ENCODE peak calls at places on chromosomes 2 and 18, in four cellular contexts. C is heart left ventricle, M is right lobe of liver, P is spleen. Z is an unnamed sample.

GRCh38 chr2:174076040-174076439 is 110.9 kb upstream of the SP3 start:
- DNase-seq in C (no peak), M (no peak), P (no peak), Z (no peak)

GRCh38 chr2:181231886-181232644 is 225.1 kb upstream of the ITGA4 start:
- DNase-seq in C (no peak), M (no peak), P (no peak), Z (no peak)

GRCh38 chr2:171807831-171808393 is 86.1 kb downstream of the SLC25A12 start:
- DNase-seq in C (no peak), M (no peak), P (no peak), Z (no peak)

GRCh38 chr2:37664190-37664751 is 7.2 kb downstream of the CDC42EP3 start:
- DNase-seq in C (no peak), M (no peak), P (no peak), Z (no peak)

GRCh38 chr18:2108581-2108980 is 462.7 kb downstream of the METTL4 start:
- DNase-seq in C (no peak), M (no peak), P (no peak), Z (no peak)

GRCh38 chr2:165952600-165953210 is 871 bp downstream of the TTC21B start:
- DNase-seq in C (no peak), M (no peak), P (no peak), Z (no peak)

GRCh38 chr18:31596081-31596872 is 4.6 kb downstream of the TTR start:
- DNase-seq in C (no peak), M (no peak), P (no peak), Z (no peak)

GRCh38 chr2:195482050-195482449 is 175.0 kb upstream of the SLC39A10 start:
- DNase-seq in C (no peak), M (no peak), P (no peak), Z (no peak)

GRCh38 chr2:181231151-181231550 is 226.0 kb upstream of the ITGA4 start:
- DNase-seq in C (no peak), M (no peak), P (no peak), Z (peak)

DNA sequence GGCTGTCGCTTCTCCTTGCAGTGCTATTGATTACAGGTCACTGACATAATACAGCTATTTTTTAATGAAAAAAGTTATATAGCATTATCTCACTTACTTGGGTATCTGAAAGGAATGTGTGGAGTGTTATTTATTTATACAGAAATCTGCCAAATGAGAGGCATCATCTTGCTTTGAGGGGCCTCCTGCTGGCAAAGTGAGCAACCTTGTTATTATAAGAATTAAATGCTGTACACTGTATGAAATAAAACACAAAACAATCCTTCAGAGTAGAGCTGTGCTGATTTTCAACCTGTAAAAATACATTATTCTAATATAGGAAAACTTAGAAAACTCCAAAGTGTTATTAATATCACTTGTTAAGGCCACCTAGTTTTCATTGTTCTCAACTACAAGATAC is 20.9 kb downstream of the ERBB4 start:
- DNase-seq in C (no peak), M (no peak), P (no peak), Z (no peak)
- TF ChIP-seq CTCF in C (no peak), M (no peak), P (no peak), Z (no peak)

GRCh38 chr18:28013064-28013463 is 163.9 kb downstream of the CDH2 start:
- DNase-seq in C (no peak), M (no peak), P (no peak), Z (no peak)
- TF ChIP-seq CTCF in C (no peak), M (peak), P (no peak), Z (peak)

GRCh38 chr2:47520825-47521665 is 118.1 kb downstream of the MSH2 start:
- DNase-seq in C (peak), M (peak), P (peak), Z (peak)
- TF ChIP-seq CTCF in C (no peak), M (peak), P (no peak), Z (no peak)

GRCh38 chr2:27262379-27263286 is at the start of gene SLC30A3:
- DNase-seq in C (peak), M (peak), P (peak), Z (peak)
- TF ChIP-seq CTCF in C (no peak), M (no peak), P (no peak), Z (no peak)

DNA sequence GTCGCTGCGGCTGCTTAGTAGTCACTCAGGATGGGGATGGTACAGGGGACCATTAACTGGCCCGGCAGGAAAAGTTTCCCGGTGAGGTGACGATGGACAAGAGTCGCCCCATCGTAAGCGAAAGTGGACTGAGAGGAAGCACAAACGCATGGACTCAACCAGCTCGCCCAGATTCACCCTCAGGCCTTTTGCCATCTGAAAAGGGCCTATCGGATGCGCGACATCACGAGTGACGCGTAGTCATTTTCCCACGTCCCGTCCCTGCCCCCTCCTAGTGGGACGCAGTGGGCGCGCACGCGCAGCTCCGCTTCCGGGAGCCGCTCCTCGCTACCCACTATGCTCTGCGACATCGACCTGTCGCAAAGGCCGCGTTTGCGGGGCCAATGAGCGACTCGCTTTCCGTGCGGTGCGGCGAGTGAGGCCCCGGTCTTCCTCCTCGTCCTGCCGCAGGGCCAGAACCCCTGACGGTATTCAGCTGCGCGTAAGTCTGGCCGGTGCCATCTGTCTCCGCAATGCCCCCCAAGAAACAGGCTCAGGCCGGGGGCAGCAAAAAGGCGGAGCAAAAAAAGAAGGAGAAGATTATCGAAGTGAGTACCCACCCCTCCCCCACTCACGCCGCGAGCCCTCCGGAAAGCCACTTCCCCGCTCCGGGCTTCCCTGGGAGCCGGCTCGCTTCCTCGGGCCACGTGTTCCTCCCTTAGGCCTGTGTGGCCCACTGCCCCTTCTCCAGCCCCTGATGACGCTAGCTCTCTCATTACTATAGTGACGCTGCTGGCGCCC is at the start of gene ZC3H15:
- DNase-seq in C (peak), M (peak), P (peak), Z (peak)
- TF ChIP-seq CTCF in C (no peak), M (no peak), P (no peak), Z (no peak)

GRCh38 chr2:158723921-158724802 is 71.0 kb upstream of the DAPL1 start:
- DNase-seq in C (no peak), M (no peak), P (no peak), Z (no peak)
- TF ChIP-seq CTCF in C (no peak), M (no peak), P (no peak), Z (peak)

DNA sequence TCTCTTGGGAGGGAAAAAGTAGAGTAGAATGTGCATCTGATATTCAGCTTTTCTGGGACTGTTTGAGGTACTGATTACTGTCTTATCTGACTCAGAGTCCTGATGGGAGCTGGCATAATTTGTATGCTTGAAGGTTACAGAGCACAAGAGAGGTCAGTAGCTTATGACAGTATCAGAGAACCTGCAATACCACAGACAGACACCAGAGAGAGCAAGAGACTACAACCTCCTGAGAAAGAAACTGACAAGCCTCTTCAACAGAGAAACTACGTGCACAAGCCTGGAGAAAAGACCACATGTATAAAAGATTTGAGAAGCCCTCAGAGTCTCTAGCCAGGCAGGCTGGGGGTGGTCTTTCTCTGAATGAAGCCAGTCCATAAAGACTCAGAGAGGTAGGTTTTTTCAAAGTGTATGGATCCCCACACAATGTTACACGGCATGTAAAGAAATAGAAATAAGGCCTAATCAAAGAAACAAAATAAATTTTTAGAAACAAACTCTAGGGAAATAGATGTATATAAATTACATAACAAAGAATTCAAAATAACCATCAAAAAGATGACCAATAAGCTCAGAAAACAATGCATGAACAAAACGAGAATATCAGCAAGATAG is 568.3 kb downstream of the LRRTM4 start:
- DNase-seq in C (no peak), M (no peak), P (no peak), Z (peak)
- TF ChIP-seq CTCF in C (peak), M (peak), P (peak), Z (peak)

DNA sequence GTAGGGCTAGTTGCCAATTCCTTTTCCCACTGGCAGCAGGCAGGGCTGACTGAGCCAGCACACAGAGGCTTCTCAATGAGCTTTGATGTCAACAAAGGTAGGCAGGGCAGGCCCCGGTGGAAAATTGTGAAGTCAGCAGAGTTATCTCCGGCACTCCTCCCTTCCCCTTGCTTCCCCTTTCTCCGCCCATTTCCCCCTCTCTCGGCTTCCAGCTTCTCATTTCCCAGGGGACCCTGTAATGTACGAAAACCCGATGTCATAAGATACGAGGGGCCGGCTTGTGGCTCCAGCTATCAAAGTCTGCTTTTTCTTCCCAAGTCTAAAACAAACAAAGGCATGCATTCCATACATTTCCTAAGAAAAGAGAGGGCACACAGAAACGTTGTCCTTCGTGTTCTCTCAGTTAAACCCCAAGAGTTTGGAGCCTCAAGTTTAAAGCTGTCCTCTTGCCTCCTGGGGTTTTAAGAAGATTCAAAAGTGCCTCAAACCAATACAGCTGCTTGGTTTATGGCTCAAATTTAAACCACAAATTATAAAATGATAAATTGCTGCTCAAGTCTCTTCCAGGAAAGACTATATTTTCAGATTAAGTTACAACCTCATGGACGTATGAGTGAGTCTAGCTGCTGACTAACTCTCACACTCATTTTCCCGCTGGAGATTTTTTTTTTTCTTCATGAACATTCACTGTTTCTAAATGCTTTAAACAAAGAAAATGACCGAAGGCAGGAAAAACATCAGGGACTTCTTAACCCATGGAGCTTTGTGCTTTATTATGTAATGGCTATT is 27.3 kb upstream of the EML4 start:
- DNase-seq in C (peak), M (peak), P (peak), Z (no peak)
- TF ChIP-seq CTCF in C (no peak), M (no peak), P (no peak), Z (no peak)

GRCh38 chr2:185955050-185955449 is 216.4 kb downstream of the FSIP2 start:
- DNase-seq in C (no peak), M (no peak), P (no peak), Z (no peak)
- TF ChIP-seq CTCF in C (no peak), M (peak), P (no peak), Z (no peak)

Z was measured in glutamatergic neuron.